ENCODE peak calls at places on chromosome 21, in six cellular contexts. Q is anterior cingulate cortex, U is neuronal stem cell, B is left ventricle myocardium superior, J is GM12865, W is fibroblast of pulmonary artery. K is an unnamed sample.

GRCh38 chr21:41940431-41940830 is 13.4 kb downstream of the C2CD2 start:
- DNase-seq in Q (no peak), U (no peak), B (peak; percentile 14), J (no peak), W (no peak), K (no peak)

GRCh38 chr21:44812640-44813039 is 5.2 kb downstream of the SUMO3 start:
- DNase-seq in Q (no peak), U (no peak), B (no peak), J (no peak), W (no peak), K (no peak)

GRCh38 chr21:44925027-44925755 is 4.5 kb upstream of the ITGB2 start:
- DNase-seq in Q (no peak), U (no peak), B (no peak), J (no peak), W (peak; percentile 80), K (no peak)

GRCh38 chr21:44416193-44416592 is 39.1 kb upstream of the LRRC3 start:
- DNase-seq in Q (no peak), U (no peak), B (no peak), J (no peak), W (no peak), K (no peak)

GRCh38 chr21:28138272-28138671 is 854.4 kb downstream of the LTN1 start:
- DNase-seq in Q (no peak), U (no peak), B (no peak), J (no peak), W (peak; percentile 16), K (no peak)

GRCh38 chr21:42542596-42542995 is 28.9 kb downstream of the SLC37A1 start:
- DNase-seq in Q (no peak), U (no peak), B (no peak), J (no peak), W (no peak), K (no peak)

GRCh38 chr21:42500736-42501135 is 4.7 kb upstream of the RSPH1 start:
- DNase-seq in Q (no peak), U (no peak), B (no peak), J (no peak), W (no peak), K (no peak)

GRCh38 chr21:45468051-45468970 is 63.3 kb downstream of the COL18A1 start:
- DNase-seq in Q (no peak), U (no peak), B (peak; percentile 24), J (no peak), W (no peak), K (no peak)

GRCh38 chr21:17427157-17427556 is 85.7 kb upstream of the CXADR start:
- DNase-seq in Q (no peak), U (no peak), B (no peak), J (no peak), W (no peak), K (no peak)

GRCh38 chr21:14284439-14284838 is 68.5 kb downstream of the RBM11 start:
- DNase-seq in Q (no peak), U (no peak), B (no peak), J (no peak), W (no peak), K (no peak)

GRCh38 chr21:32048353-32048752 is 175.5 kb downstream of the HUNK start:
- DNase-seq in Q (no peak), U (no peak), B (no peak), J (no peak), W (no peak), K (no peak)